ENCODE peak calls at places on chromosomes 16 and 17, in nine cellular contexts. J, W, F, Z, M, N, D, G and O are unnamed samples.

GRCh38 chr17:16428098-16428882 is 12.9 kb downstream of the TRPV2 start:
- DNase-seq in J (no peak), W (no peak), F (no peak), Z (no peak), M (peak), N (peak), D (peak), G (peak), O (no peak)

GRCh38 chr17:3615160-3615870 is 6.1 kb upstream of the TRPV1 start:
- DNase-seq in J (no peak), W (no peak), F (no peak), Z (no peak), M (no peak), N (no peak), D (no peak), G (no peak), O (no peak)

GRCh38 chr17:17575360-17576251 is 15.9 kb downstream of the PEMT start:
- DNase-seq in J (no peak), W (no peak), F (no peak), Z (no peak), M (no peak), N (no peak), D (peak), G (no peak), O (no peak)

GRCh38 chr17:7058831-7059447 is 15.0 kb upstream of the SLC16A11 start:
- DNase-seq in J (no peak), W (no peak), F (peak), Z (no peak), M (no peak), N (no peak), D (no peak), G (no peak), O (no peak)

GRCh38 chr16:68894714-68895113 is 51.4 kb downstream of the TANGO6 start:
- DNase-seq in J (no peak), W (peak), F (no peak), Z (no peak), M (no peak), N (no peak), D (no peak), G (no peak), O (no peak)

GRCh38 chr16:53668869-53669268 is 34.8 kb downstream of the RPGRIP1L start:
- DNase-seq in J (no peak), W (no peak), F (no peak), Z (no peak), M (no peak), N (no peak), D (no peak), G (no peak), O (no peak)

GRCh38 chr17:48624544-48625501 is 1.3 kb downstream of the HOXB9 start:
- DNase-seq in J (no peak), W (no peak), F (peak), Z (no peak), M (no peak), N (peak), D (no peak), G (no peak), O (no peak)

GRCh38 chr17:79968116-79968515 is 67.6 kb downstream of the TBC1D16 start:
- DNase-seq in J (peak), W (peak), F (no peak), Z (no peak), M (peak), N (no peak), D (no peak), G (no peak), O (no peak)

GRCh38 chr16:50985733-50986132 is 165.3 kb downstream of the SALL1 start:
- DNase-seq in J (no peak), W (no peak), F (no peak), Z (no peak), M (no peak), N (no peak), D (no peak), G (no peak), O (no peak)

GRCh38 chr16:12907670-12908233 is 6.4 kb downstream of the SHISA9 start:
- DNase-seq in J (no peak), W (no peak), F (no peak), Z (no peak), M (no peak), N (no peak), D (no peak), G (no peak), O (no peak)

GRCh38 chr16:78321611-78322010 is 222.2 kb downstream of the WWOX start:
- DNase-seq in J (no peak), W (no peak), F (no peak), Z (no peak), M (no peak), N (no peak), D (no peak), G (no peak), O (no peak)

GRCh38 chr17:63445571-63446217 is 412 bp downstream of the CYB561 start:
- DNase-seq in J (no peak), W (no peak), F (no peak), Z (no peak), M (peak), N (peak), D (peak), G (no peak), O (peak)

GRCh38 chr16:11327277-11328171 is 17.7 kb upstream of the RMI2 start:
- DNase-seq in J (no peak), W (no peak), F (no peak), Z (no peak), M (no peak), N (no peak), D (no peak), G (peak), O (peak)

GRCh38 chr17:46159686-46160085 is 33.5 kb downstream of the KANSL1 start:
- DNase-seq in J (no peak), W (no peak), F (peak), Z (peak), M (no peak), N (no peak), D (no peak), G (no peak), O (no peak)

GRCh38 chr17:77404812-77405581 is 264.2 kb downstream of the SEC14L1 start:
- DNase-seq in J (no peak), W (no peak), F (peak), Z (no peak), M (no peak), N (no peak), D (peak), G (peak), O (peak)

GRCh38 chr17:55157165-55157564 is 107.6 kb upstream of the HLF start:
- DNase-seq in J (no peak), W (no peak), F (peak), Z (no peak), M (no peak), N (no peak), D (no peak), G (no peak), O (no peak)

GRCh38 chr17:8382880-8383142 is 182 bp downstream of the RPL26 start:
- DNase-seq in J (no peak), W (no peak), F (no peak), Z (no peak), M (no peak), N (no peak), D (no peak), G (no peak), O (no peak)

GRCh38 chr17:8380049-8380448 is 2.9 kb downstream of the RPL26 start:
- DNase-seq in J (no peak), W (no peak), F (no peak), Z (no peak), M (no peak), N (no peak), D (no peak), G (no peak), O (no peak)

GRCh38 chr17:8384801-8385335 is 1.9 kb upstream of the RPL26 start:
- DNase-seq in J (no peak), W (no peak), F (peak), Z (peak), M (no peak), N (peak), D (no peak), G (no peak), O (no peak)

GRCh38 chr17:8382052-8382879 is 727 bp downstream of the RPL26 start:
- DNase-seq in J (no peak), W (no peak), F (peak), Z (no peak), M (no peak), N (peak), D (no peak), G (no peak), O (no peak)

GRCh38 chr17:8383143-8383974 is at the start of gene RPL26:
- DNase-seq in J (peak), W (peak), F (peak), Z (peak), M (peak), N (peak), D (peak), G (peak), O (peak)
- H3K4me3 ChIP-seq in J (peak), W (peak), F (peak), Z (peak), M (peak), N (peak), D (peak), G (peak), O (peak)

GRCh38 chr16:88978608-88979346 is 1.8 kb upstream of the CBFA2T3 start:
- DNase-seq in J (no peak), W (no peak), F (no peak), Z (no peak), M (peak), N (no peak), D (no peak), G (no peak), O (peak)

GRCh38 chr16:88977845-88978607 is 1.0 kb upstream of the CBFA2T3 start:
- DNase-seq in J (no peak), W (no peak), F (no peak), Z (no peak), M (peak), N (no peak), D (no peak), G (no peak), O (no peak)

GRCh38 chr16:88975511-88976061 is 1.4 kb downstream of the CBFA2T3 start:
- DNase-seq in J (no peak), W (no peak), F (no peak), Z (no peak), M (peak), N (no peak), D (no peak), G (no peak), O (no peak)

GRCh38 chr16:88976359-88977027 is 514 bp downstream of the CBFA2T3 start:
- DNase-seq in J (no peak), W (no peak), F (no peak), Z (no peak), M (peak), N (no peak), D (no peak), G (no peak), O (no peak)

DNA sequence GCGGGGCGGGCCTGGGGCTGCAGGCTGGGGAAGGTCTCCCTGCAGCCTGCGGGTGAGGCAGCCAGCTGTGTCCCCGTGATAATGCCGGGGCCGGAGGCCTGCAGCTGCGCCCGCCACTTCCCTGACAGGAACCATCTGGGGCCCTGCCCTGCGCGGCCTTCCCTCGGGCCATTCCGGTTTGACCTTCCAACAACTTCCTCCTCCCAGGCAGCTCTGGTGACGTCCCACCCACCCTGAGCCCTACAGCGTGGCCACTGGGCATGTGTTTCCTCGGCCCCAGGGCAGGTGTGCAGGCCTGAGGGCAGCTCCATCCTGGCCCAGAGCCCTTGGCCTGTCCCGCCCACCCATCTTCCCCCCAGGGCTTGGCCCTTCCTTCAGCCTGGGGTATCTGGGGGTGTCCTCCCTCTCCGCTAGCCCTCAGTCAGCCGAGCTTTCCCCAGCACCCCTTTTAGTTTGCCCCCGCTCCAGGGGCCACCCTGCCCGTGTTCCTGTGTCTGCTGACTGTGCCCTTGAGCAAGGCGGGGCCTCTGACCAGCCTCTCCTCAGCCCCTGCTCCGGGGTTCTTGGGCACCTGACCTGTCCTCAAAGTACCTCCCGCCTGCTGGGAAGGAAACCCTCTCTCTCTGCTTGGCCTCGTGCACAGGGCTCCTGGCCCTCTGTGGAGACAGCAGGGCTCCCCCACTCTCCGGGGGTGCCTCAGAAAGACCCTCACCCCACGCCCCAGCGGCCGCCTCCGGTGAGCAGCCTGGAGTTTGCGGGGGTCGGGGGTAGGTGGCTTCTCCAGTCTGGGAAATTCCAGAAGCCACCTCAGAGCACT is at the start of gene CBFA2T3:
- DNase-seq in J (no peak), W (no peak), F (no peak), Z (no peak), M (peak), N (no peak), D (no peak), G (peak), O (peak)
- H3K4me3 ChIP-seq in J (no peak), W (peak), F (no peak), Z (no peak), M (no peak), N (no peak), D (no peak), G (peak), O (peak)

GRCh38 chr17:65787503-65787902 is 226.1 kb upstream of the AXIN2 start:
- DNase-seq in J (no peak), W (no peak), F (no peak), Z (no peak), M (no peak), N (no peak), D (no peak), G (no peak), O (no peak)

GRCh38 chr17:65790241-65790640 is 228.8 kb upstream of the AXIN2 start:
- DNase-seq in J (no peak), W (no peak), F (no peak), Z (no peak), M (no peak), N (no peak), D (no peak), G (no peak), O (no peak)

GRCh38 chr17:65783845-65784334 is 222.4 kb upstream of the AXIN2 start:
- DNase-seq in J (no peak), W (no peak), F (peak), Z (peak), M (no peak), N (peak), D (peak), G (no peak), O (no peak)

GRCh38 chr17:65786479-65786878 is 225.0 kb upstream of the AXIN2 start:
- DNase-seq in J (no peak), W (no peak), F (no peak), Z (no peak), M (no peak), N (no peak), D (no peak), G (no peak), O (no peak)

GRCh38 chr17:65785109-65785508 is 223.7 kb upstream of the AXIN2 start:
- DNase-seq in J (no peak), W (no peak), F (peak), Z (peak), M (no peak), N (peak), D (peak), G (no peak), O (no peak)
- H3K4me3 ChIP-seq in J (no peak), W (no peak), F (no peak), Z (no peak), M (no peak), N (no peak), D (no peak), G (no peak), O (no peak)

GRCh38 chr17:59361386-59361785 is 29.9 kb downstream of the YPEL2 start:
- DNase-seq in J (no peak), W (no peak), F (peak), Z (peak), M (no peak), N (no peak), D (no peak), G (no peak), O (no peak)

GRCh38 chr17:59362811-59363205 is 31.4 kb downstream of the YPEL2 start:
- DNase-seq in J (no peak), W (no peak), F (no peak), Z (no peak), M (no peak), N (no peak), D (no peak), G (no peak), O (no peak)

GRCh38 chr17:59365383-59365981 is 34.0 kb downstream of the YPEL2 start:
- DNase-seq in J (peak), W (no peak), F (no peak), Z (no peak), M (no peak), N (no peak), D (no peak), G (no peak), O (no peak)

GRCh38 chr17:59366040-59366757 is 34.7 kb downstream of the YPEL2 start:
- DNase-seq in J (no peak), W (no peak), F (no peak), Z (no peak), M (no peak), N (no peak), D (no peak), G (no peak), O (no peak)

DNA sequence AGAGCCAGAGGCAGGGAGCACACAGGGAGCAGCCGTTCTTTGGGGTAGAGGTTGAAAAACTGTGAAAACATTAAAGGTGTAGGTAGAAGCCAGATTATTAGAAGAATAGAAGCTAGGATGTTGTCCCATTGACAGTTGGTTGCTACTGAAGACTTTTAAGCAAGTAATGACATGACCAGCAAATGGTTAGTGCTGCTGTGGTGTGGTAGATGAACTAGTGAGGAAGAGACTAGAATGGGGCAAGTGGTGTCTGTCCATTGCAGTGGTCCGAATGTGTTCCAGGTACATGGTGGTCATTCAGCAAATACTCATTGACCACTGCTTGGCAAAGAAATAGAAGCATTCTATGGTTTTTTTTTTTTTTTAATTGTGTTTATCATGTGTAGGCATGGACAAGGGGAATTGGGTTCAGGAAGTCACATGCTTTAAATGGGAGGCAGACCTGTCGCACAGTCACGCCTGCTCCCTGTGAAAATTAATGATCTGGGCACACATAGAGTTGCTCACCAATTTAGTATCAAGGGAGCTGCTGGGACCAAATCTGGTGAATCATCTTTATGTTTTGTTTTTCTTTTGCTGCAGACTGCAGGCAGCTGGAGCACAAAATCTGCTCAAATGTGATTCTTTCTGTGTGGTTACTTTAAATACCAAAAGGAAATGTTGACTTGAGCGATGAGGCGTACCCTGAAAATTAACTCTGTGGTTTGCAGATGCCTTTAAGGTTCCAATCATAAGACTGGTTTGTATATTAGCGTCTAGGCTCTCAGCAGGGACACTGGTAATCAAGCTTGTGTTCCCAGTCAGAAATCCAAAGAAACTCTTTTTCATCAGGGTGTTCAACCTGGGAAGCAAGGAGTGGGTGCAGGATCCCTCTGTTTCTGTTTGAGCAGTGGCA is 30.7 kb downstream of the YPEL2 start:
- DNase-seq in J (no peak), W (no peak), F (peak), Z (peak), M (no peak), N (no peak), D (peak), G (no peak), O (peak)
- H3K4me3 ChIP-seq in J (no peak), W (no peak), F (no peak), Z (no peak), M (no peak), N (no peak), D (no peak), G (no peak), O (peak)

DNA sequence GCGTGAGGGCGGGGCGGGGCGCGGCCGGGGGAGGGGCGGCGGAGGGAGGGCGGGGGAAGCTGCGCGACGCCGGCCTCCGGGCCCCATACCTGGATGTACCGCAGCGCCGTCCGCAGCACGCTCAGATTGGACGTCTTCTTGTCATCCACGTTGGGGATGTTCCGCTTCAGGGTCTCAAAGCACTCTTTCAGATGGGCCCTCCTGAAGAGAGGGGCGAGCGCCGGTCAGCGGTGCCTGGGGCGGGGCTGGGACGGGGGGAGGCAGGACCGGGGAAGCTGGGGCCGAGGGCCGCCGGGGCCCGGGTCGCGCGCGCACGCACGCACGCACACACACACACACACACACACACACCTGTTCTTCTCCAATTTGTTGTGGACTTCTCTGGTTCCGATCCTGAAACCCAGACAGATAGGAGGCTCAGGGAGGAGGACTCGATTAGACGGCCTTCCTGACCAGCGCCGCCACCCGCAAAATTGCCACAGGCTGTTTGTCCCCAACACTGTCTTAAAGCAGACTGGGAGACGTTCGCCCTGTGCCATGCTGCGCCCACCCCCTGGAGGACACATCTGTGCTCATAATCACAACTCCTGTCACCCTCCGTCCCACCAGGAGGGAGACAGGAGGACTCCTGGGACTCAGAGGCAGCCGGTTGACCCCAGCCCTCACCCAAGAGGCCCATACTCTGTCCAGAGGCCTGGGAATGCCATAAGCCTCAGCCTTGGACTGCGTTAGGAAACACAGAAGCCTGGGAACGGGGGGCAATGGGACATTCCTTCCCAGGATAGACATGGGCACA is 6.7 kb downstream of the MNT start:
- DNase-seq in J (no peak), W (peak), F (no peak), Z (no peak), M (peak), N (no peak), D (no peak), G (no peak), O (no peak)
- H3K4me3 ChIP-seq in J (peak), W (peak), F (peak), Z (no peak), M (peak), N (peak), D (peak), G (peak), O (peak)